ENCODE peak calls at places on chromosomes 13 and 19, in four cellular contexts. R is lung, L is Panc1, Z is tibial artery. Y is an unnamed sample.

GRCh38 chr13:84686973-84687372 is 804.7 kb upstream of the SLITRK1 start:
- DNase-seq in R (no peak), L (no peak), Z (no peak), Y (no peak)

GRCh38 chr13:106555631-106556328 is 12.2 kb downstream of the ARGLU1 start:
- DNase-seq in R (no peak), L (no peak), Z (no peak), Y (no peak)

GRCh38 chr13:44417446-44417845 is 43.8 kb downstream of the SERP2 start:
- DNase-seq in R (no peak), L (no peak), Z (no peak), Y (no peak)

GRCh38 chr13:94188173-94188869 is 291.2 kb downstream of the DCT start:
- DNase-seq in L (no peak), R (no peak), Z (no peak), Y (no peak)

GRCh38 chr13:96779691-96780090 is 214.6 kb downstream of the OXGR1 start:
- DNase-seq in L (no peak), Z (no peak), R (no peak), Y (no peak)

GRCh38 chr13:43804461-43805070 is 17.8 kb upstream of the ENOX1 start:
- DNase-seq in L (peak; percentile 30), Z (no peak), R (no peak), Y (peak; percentile 66)

GRCh38 chr13:26895808-26896466 is 135.4 kb upstream of the GPR12 start:
- DNase-seq in R (no peak), Z (no peak), L (no peak), Y (no peak)

GRCh38 chr13:101258071-101258470 is 158.2 kb downstream of the NALCN start:
- DNase-seq in Z (no peak), L (peak; percentile 24), R (no peak), Y (no peak)

GRCh38 chr13:75372923-75373841 is 108.8 kb downstream of the TBC1D4 start:
- DNase-seq in R (no peak), L (no peak), Z (no peak), Y (no peak)

GRCh38 chr13:113904411-113904810 is 40.5 kb upstream of the GAS6 start:
- DNase-seq in L (peak; percentile 13), R (peak; percentile 28), Z (peak; percentile 75), Y (no peak)

GRCh38 chr19:51460164-51460992 is 2.1 kb upstream of the SIGLEC8 start:
- DNase-seq in Z (no peak), R (no peak), L (no peak), Y (no peak)

GRCh38 chr19:5451494-5451893 is 3.7 kb upstream of the ZNRF4 start:
- DNase-seq in R (no peak), Z (no peak), L (no peak), Y (no peak)

GRCh38 chr13:24135674-24136300 is 24.7 kb upstream of the SPATA13 start:
- DNase-seq in Z (no peak), R (no peak), L (no peak), Y (no peak)

GRCh38 chr19:41997121-41997850 is 3.3 kb upstream of the ATP1A3 start:
- DNase-seq in L (no peak), R (no peak), Z (no peak), Y (peak; percentile 24)

GRCh38 chr13:71051573-71051972 is 815.4 kb downstream of the DACH1 start:
- DNase-seq in L (no peak), Z (no peak), R (no peak), Y (no peak)

GRCh38 chr13:102688306-102688973 is 6.4 kb downstream of the METTL21C start:
- DNase-seq in Z (no peak), L (no peak), R (no peak), Y (no peak)

GRCh38 chr19:29326849-29327840 is 114.2 kb upstream of the UQCRFS1 start:
- DNase-seq in L (no peak), R (no peak), Z (no peak), Y (peak; percentile 2)

GRCh38 chr19:41000310-41000737 is 9.2 kb downstream of the CYP2B6 start:
- DNase-seq in L (no peak), Z (no peak), R (peak; percentile 31), Y (no peak)

GRCh38 chr19:22421797-22422196 is 349 bp downstream of the ZNF98 start:
- DNase-seq in Z (no peak), R (no peak), L (no peak), Y (no peak)

DNA sequence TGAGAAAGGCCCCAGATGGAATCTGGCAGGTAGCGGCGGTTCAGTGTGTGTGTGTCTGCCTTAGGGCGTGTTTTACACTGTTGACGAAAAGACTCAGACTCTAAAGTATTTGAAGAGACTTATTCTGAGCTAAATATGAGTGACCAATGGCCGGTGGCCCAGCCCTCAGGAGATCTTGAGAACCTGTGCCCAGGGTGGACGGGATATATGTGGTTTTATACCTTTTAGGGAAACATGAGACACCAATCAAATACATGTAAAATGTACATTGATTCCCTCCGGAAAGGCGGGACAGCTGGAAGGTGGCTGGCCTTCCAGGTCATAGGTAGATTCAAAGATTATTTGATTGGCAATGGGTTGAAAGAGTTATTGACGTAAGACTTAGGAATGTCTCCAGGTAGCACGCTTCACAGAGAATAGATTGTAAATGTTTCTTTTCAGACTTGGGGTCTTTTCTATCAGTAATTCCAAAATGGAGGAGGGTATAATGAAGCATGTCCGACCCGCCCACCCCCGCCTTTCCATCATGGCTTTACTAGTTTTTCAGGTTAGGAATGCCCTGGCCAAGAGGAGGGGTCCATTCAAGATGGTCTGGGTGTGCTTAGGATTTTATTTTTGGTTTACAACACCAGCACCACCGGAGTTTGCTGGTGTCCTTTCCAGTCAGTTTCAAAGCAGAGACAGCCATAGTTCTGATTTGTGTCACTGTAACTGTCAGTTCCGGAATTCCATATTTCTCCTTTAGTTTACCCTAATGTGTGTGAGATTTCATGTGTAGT is 1.0 kb upstream of the ZNF529 start:
- DNase-seq in R (no peak), L (no peak), Z (no peak), Y (no peak)
- H3K9me3 ChIP-seq in R (peaks cover 16% of the 10 kb centered on the region), L (peaks cover 2% of the 10 kb centered on the region), Z (peaks cover 25% of the 10 kb centered on the region), Y (no peaks in the 10 kb centered on the region)

GRCh38 chr19:46928951-46929350 is 68.2 kb downstream of the ARHGAP35 start:
- DNase-seq in R (no peak), L (no peak), Z (no peak), Y (no peak)
- TF ChIP-seq CTCF in R (no peak), L (no peak), Z (no peak), Y (no peak)

GRCh38 chr13:40338217-40338616 is 328.2 kb downstream of the FOXO1 start:
- DNase-seq in L (no peak), Z (no peak), R (no peak), Y (no peak)
- H3K27ac ChIP-seq in L (no peak overlapping the region), Z (no peak overlapping the region), R (no peak overlapping the region), Y (no peak overlapping the region)

GRCh38 chr13:28864544-28864943 is 44.4 kb downstream of the MTUS2 start:
- DNase-seq in L (no peak), Z (no peak), R (no peak), Y (no peak)
- H3K9me3 ChIP-seq in L (no peaks in the 10 kb centered on the region), Z (no peaks in the 10 kb centered on the region), R (peaks cover 2% of the 10 kb centered on the region), Y (no peaks in the 10 kb centered on the region)

GRCh38 chr19:19696386-19696785 is 27.7 kb downstream of the ZNF101 start:
- DNase-seq in L (no peak), Z (no peak), R (no peak), Y (no peak)
- TF ChIP-seq CTCF in L (no peak), Z (no peak), R (no peak), Y (no peak)

DNA sequence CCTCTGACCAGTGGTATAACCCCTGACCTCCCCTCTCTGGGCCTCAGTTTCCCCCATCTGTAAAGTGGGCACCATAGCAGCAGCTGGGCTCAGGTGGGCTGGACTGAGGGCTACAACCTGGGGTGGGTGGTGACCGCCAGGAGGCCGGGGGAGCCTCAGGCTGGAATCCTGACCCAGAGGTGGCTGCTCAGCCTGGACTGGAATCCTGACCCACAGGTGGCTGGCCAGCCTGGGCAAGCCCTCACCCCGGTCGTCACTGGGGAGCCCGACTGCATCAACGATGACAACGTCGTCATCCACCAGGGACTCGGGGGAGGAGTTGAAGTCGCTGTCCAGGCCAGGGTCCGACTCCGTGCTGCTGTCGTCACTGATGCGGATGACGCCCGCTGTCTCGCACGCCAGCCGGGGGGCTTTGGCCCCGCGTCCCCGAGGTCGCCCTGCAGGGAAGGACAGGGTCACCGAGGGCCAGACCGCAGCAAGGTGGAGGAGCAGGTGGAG is 10.2 kb downstream of the GPX4 start:
- DNase-seq in R (no peak), Z (no peak), L (no peak), Y (no peak)
- H3K27ac ChIP-seq in R (peak overlapping the region; percentile 71), Z (peak overlapping the region; percentile 76), L (peak overlapping the region; percentile 78), Y (peak overlapping the region; percentile 87)

GRCh38 chr19:57290970-57291369 is 10.7 kb downstream of the ZNF460 start:
- DNase-seq in Z (no peak), L (no peak), R (no peak), Y (no peak)
- H3K9me3 ChIP-seq in Z (peaks cover 93% of the 10 kb centered on the region), L (peaks cover 60% of the 10 kb centered on the region), R (peaks cover 34% of the 10 kb centered on the region), Y (no peaks in the 10 kb centered on the region)

DNA sequence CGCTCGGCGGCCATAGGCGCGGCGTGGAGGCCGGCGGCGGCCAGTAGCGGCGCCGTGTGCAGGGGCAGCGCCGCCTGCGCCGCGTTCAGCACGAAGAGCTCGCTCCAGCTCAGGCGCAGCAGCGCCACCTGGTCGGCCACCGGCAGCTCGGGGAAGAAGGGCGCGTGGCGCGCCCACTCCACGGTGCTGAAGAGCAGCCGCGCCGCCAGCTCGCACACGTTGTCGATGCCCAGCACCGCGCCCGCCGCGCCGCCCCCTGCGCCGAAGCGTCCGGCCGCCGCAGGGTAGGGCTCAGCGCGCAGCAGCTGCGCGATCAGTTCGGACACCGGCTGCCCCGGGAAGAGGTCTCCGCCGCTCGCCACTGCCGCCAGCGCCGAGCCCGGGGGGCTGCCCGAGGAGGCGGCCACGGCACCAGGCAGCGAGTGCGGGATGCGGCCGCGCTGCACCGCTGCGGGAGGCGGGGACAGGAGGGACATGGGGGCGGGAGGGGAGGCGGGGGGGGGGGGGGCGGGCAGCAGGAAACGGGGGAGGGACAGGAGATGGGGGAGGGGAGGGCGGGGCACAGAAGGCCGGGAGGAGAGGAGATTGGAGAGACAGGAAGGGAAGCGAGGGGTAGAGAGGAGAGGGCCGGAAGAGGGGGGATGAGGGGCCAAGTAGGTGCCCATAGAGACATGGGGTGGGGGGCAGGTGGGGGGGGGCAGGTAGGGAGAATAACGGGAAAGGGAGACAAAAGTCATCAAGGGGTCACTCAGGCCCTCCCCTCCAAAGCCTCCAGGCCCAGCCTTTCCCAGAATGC is 9.8 kb downstream of the OCEL1 start:
- DNase-seq in L (no peak), R (peak; percentile 67), Z (peak; percentile 83), Y (peak; percentile 67)
- TF ChIP-seq CTCF in L (no peak), R (peak; percentile 71), Z (peak; percentile 35), Y (peak; percentile 72)

Y was measured in prostate gland.